ENCODE peak calls at places on chromosomes 2 and 18, in four cellular contexts. D is Karpas-422, L is NCI-H748 treated with DMSO at 0.1 percent for 48 hours, O is cardiac fibroblast. Y is an unnamed sample.

GRCh38 chr2:218074031-218074430 is 5.0 kb downstream of the RUFY4 start:
- DNase-seq in D (peak), L (no peak), O (peak), Y (peak)

GRCh38 chr2:182650704-182651103 is 65.4 kb upstream of the DNAJC10 start:
- DNase-seq in D (peak), L (peak), O (peak), Y (peak)

GRCh38 chr2:205650450-205650849 is 31.9 kb upstream of the NRP2 start:
- DNase-seq in D (no peak), L (no peak), O (peak), Y (no peak)

GRCh38 chr2:127901339-127902072 is 15.8 kb upstream of the AMMECR1L start:
- DNase-seq in D (no peak), L (no peak), O (peak), Y (no peak)

GRCh38 chr2:128325665-128326181 is 7.1 kb upstream of the HS6ST1 start:
- DNase-seq in D (no peak), L (no peak), O (no peak), Y (no peak)

GRCh38 chr18:11994346-11994707 is 13.0 kb downstream of the IMPA2 start:
- DNase-seq in D (no peak), L (no peak), O (peak), Y (no peak)

GRCh38 chr2:217065695-217066405 is 206.0 kb upstream of the TNP1 start:
- DNase-seq in D (no peak), L (peak), O (peak), Y (no peak)

GRCh38 chr2:7180641-7181370 is 263.6 kb downstream of the RNF144A start:
- DNase-seq in D (no peak), L (no peak), O (peak), Y (no peak)

GRCh38 chr2:200193791-200194190 is 112.7 kb upstream of the SPATS2L start:
- DNase-seq in D (peak), L (no peak), O (no peak), Y (no peak)

GRCh38 chr2:232588680-232589585 is 38.4 kb downstream of the EIF4E2 start:
- DNase-seq in D (no peak), L (no peak), O (peak), Y (no peak)

GRCh38 chr18:62379051-62379450 is 53.9 kb downstream of the TNFRSF11A start:
- DNase-seq in D (no peak), L (no peak), O (no peak), Y (no peak)

Y was measured in cardiac muscle cell.